ENCODE peak calls at places on chromosomes 16 and 17, in six cellular contexts. D is mesendoderm, P is IMR-90, F is mesenchymal stem cell, W is H9, Q is neuronal stem cell. J is an unnamed sample. For H3K4me1, the result is how much of the 10 kb centered on the place peaks cover.

GRCh38 chr16:88800277-88800592 is 3.4 kb upstream of the CDT1 start:
- DNase-seq in F (no peak), W (no peak), Q (no peak), P (no peak), D (no peak), J (no peak)

GRCh38 chr17:31089461-31089860 is 5.3 kb upstream of the NF1 start:
- DNase-seq in W (no peak), F (no peak), D (no peak), P (no peak), Q (no peak), J (no peak)

GRCh38 chr16:85878875-85879274 is 20.1 kb upstream of the IRF8 start:
- DNase-seq in Q (no peak), F (peak), P (peak), W (peak), D (peak), J (peak)

GRCh38 chr17:10743316-10744009 is 13.6 kb upstream of the TMEM220 start:
- DNase-seq in D (no peak), W (no peak), Q (no peak), F (no peak), P (peak), J (no peak)

GRCh38 chr16:3038256-3038655 is 1.5 kb upstream of the BICDL2 start:
- DNase-seq in W (peak), Q (no peak), D (peak), F (no peak), P (no peak), J (peak)

GRCh38 chr16:74738134-74738541 is 36.5 kb downstream of the FA2H start:
- DNase-seq in P (peak), F (no peak), W (no peak), D (no peak), Q (no peak), J (no peak)

GRCh38 chr17:4710693-4711634 is 532 bp downstream of the ARRB2 start:
- DNase-seq in W (no peak), P (no peak), D (no peak), F (no peak), Q (no peak), J (no peak)

GRCh38 chr17:7606280-7606679 is 8.4 kb downstream of the FXR2 start:
- DNase-seq in F (no peak), Q (no peak), D (peak), P (no peak), W (no peak), J (no peak)

GRCh38 chr16:46855389-46855788 is 24.4 kb upstream of the C16orf87 start:
- DNase-seq in P (no peak), F (no peak), Q (no peak), D (no peak), W (no peak), J (no peak)

GRCh38 chr17:13594762-13595697 is 6.7 kb downstream of the HS3ST3A1 start:
- DNase-seq in F (peak), Q (peak), D (peak), P (peak), W (peak), J (peak)

GRCh38 chr16:30018731-30019158 is 4.3 kb upstream of the C16orf92 start:
- DNase-seq in F (peak), W (no peak), Q (no peak), D (peak), P (peak), J (peak)

GRCh38 chr17:6548578-6549330 is 7.6 kb downstream of the PITPNM3 start:
- DNase-seq in D (no peak), F (no peak), P (no peak), W (no peak), Q (no peak), J (no peak)

GRCh38 chr16:53912155-53912554 is 208.2 kb downstream of the FTO start:
- DNase-seq in Q (no peak), W (no peak), D (no peak), P (no peak), F (peak), J (peak)

GRCh38 chr16:73020409-73020884 is 27.5 kb downstream of the ZFHX3 start:
- DNase-seq in W (no peak), P (peak), Q (no peak), D (no peak), F (peak), J (peak)

GRCh38 chr17:27968206-27968732 is 74.2 kb upstream of the NLK start:
- DNase-seq in F (no peak), Q (no peak), P (no peak), D (peak), W (no peak), J (no peak)

GRCh38 chr16:27745348-27745747 is 195.4 kb downstream of the KATNIP start:
- DNase-seq in W (no peak), F (peak), D (peak), Q (no peak), P (peak), J (no peak)

GRCh38 chr17:27544350-27545131 is 86.4 kb upstream of the LGALS9 start:
- DNase-seq in D (no peak), P (peak), Q (no peak), W (no peak), F (peak), J (no peak)

GRCh38 chr17:51597340-51597739 is 337.0 kb downstream of the UTP18 start:
- DNase-seq in D (no peak), F (no peak), W (no peak), Q (no peak), P (no peak), J (no peak)
- H3K23ac ChIP-seq in D (no peak), F (no peak), W (no peak), Q (no peak), P (no peak), J (no peak)

DNA sequence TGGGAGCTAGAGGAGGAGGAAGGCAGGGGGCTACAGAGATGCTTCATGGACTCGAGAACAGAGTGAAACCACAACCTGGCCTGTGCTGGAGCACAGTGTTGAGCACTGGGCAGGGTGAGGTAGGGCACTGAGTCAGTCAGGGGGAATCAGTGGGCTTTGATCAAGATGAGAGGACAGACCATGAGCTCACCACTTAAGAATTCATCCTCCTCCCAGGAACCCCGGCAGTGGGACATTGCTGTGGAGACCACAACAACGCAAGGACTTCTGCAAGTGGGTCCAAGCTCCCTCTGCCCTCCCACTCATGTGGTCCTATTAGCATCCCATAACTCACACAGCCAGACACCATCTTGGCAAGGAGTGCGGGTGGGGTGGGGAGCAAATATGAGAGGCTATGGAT is 1.7 kb upstream of the CES5A start:
- DNase-seq in P (peak), W (no peak), F (no peak), Q (no peak), D (peak), J (no peak)
- H3K4me1 ChIP-seq in P (under half), W (under half), F (under half), Q (under half), D (under half), J (under half)

DNA sequence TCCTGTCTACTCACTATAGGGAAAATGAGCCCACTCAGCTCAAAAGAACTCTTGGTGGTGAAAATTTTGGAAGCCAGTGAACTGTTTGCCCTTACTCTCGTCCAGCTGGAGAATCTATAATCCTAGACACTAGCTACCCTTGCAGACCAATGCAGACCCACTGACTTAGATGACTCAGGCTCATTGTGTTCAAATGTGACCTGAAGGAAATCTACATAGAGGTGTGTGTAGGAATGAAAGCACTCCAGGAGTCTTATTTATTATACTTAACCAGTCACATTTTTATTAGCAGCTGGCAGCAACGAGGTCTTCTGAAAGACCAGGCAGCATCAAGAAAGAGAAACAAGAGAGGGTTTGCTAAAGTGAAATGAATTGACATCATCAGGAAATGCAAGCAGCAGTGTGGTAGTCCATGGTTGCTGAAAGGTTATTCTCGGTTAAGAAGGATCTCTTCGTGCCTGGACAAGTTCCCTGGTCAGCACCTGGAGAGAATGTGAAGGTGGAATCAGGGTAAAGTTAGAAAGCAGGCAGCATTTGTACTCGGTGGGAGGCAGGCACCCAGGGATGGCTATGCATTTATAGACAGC is 1.4 kb downstream of the KRTAP29-1 start:
- DNase-seq in P (no peak), D (no peak), W (no peak), F (no peak), Q (no peak), J (no peak)
- H3K23ac ChIP-seq in P (no peak), D (no peak), W (no peak), F (no peak), Q (no peak), J (no peak)

DNA sequence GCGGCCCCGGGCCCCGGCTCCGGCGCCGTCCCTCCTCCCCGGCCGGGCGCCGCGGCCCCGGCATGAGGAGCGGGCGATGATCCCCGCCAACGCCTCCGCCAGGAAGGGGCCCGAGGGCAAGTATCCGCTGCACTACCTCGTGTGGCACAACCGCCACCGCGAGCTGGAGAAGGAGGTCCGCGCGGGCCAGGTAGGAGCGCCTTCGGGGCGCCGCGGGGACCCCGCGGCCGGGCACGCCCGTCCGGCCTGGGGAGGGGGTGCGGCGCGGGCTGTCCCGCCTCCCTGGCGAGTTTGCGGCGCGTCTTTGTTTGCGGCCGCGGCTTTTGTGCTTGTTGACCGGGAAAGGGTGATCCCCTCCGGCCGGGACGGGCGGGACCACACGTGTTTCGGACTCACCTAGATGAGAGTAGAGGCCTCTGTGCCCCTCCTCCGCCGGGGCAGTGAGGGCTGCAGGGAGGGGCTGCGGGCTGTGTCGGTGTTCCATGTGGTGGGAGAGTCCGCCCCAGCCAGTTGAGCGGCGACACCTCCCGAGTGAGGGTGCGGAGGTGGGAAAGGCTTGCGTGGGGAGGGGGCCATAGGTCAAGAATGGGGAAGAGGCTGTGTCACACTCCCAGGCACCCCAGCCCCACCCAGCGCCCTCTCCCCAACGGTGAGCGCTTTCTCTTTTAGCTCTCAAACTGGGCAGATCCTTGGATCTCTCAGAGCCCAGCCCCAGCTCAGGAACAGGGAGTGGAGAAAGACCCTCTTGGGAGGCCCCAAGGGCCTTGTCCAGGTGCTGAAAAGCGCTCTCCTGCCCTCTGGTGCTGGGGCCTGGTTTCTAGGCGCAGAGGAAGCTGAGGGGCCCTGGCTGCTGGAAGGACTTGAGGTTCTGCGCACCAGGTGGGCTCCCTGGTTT is 861 bp downstream of the ANKRD13B start:
- DNase-seq in W (peak), Q (no peak), P (peak), D (peak), F (peak), J (no peak)
- H3K4me1 ChIP-seq in W (under half), Q (half or more), P (under half), D (under half), F (half or more), J (under half)

DNA sequence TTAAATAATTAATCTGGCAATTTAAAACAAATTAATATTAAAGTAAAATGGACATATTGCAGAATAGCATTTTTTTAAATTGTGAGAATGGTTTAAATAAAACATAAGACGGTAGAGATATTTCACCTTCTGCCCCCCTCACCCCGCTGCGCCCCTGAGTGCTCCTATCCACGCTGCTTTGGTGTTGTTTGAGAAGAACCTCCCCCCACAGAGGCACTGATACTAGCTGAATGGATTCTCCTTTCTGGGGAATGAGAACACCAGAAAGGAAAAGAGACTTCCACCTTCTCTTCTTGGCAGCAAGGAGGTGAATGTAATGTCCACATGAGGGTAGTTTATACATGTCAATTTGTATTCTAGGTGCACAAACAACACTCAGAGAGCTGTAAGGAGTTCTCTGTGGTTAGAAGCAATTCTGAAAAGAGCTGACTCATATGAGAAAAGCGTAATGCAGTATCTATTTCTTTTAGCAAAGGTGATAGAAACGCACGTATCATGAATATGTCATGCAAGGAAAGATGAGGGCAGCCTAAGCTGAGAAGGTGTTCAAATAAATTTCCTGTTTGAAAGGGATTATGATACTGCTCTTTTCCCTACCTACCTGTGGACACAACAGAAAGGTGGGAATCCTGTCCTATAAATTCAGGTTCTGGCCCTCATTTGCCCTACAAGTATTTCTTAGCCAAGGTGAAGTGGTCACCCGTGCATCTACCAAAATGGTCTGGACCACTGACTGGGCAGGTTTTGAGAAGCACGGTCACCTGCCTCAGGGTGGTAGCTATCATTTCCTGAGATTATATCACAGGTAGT is 126.9 kb downstream of the PARN start:
- DNase-seq in D (no peak), Q (no peak), W (no peak), P (peak), F (peak), J (no peak)
- H3K23ac ChIP-seq in D (peak), Q (no peak), W (no peak), P (no peak), F (no peak), J (no peak)

J was measured in trophoblast cell.